ENCODE peak calls at places on chromosome 15, in ten cellular contexts. M is lung, X is fibroblast of lung, A is keratinocyte, G is cardiac muscle cell, Y is breast epithelium, I is psoas muscle, O is GM12865, D is GM12864, R is right lobe of liver. P is an unnamed sample.

GRCh38 chr15:88894819-88895767 is at the start of gene HAPLN3:
- DNase-seq in M (no peak), X (peak; percentile 45), D (no peak), G (peak; percentile 59), I (peak; percentile 51), O (peak; percentile 62), R (no peak), A (no peak), Y (no peak), P (peak; percentile 42)

GRCh38 chr15:40392986-40393948 is 10.7 kb downstream of the KNSTRN start:
- DNase-seq in Y (no peak), G (no peak), M (no peak), X (no peak), A (no peak), O (no peak), I (no peak), D (no peak), R (no peak), P (no peak)

GRCh38 chr15:99421172-99421656 is 144.6 kb upstream of the MEF2A start:
- DNase-seq in A (no peak), D (no peak), X (peak; percentile 20), R (peak; percentile 38), I (no peak), Y (no peak), G (peak; percentile 49), O (no peak), M (no peak), P (no peak)

GRCh38 chr15:80277147-80277546 is 25.1 kb upstream of the CTXND1 start:
- DNase-seq in Y (no peak), R (no peak), D (no peak), M (no peak), A (no peak), I (no peak), X (no peak), O (no peak), G (no peak), P (no peak)

GRCh38 chr15:28914483-28915023 is 28.8 kb downstream of the APBA2 start:
- DNase-seq in Y (no peak), D (no peak), M (no peak), O (no peak), G (no peak), A (no peak), X (no peak), R (no peak), I (no peak), P (no peak)

GRCh38 chr15:64013179-64014043 is 32.9 kb downstream of the DAPK2 start:
- DNase-seq in I (no peak), Y (no peak), D (no peak), M (peak; percentile 47), A (no peak), X (peak; percentile 55), O (no peak), R (no peak), G (no peak), P (no peak)

GRCh38 chr15:52733078-52733477 is 53.9 kb upstream of the ATOSA start:
- DNase-seq in D (no peak), A (no peak), I (no peak), Y (no peak), R (no peak), G (peak; percentile 79), X (no peak), O (no peak), M (no peak), P (peak; percentile 56)

GRCh38 chr15:75238150-75238549 is 20.0 kb upstream of the GOLGA6C start:
- DNase-seq in M (no peak), R (no peak), A (no peak), G (no peak), D (no peak), O (no peak), Y (peak; percentile 22), I (no peak), X (no peak), P (no peak)

GRCh38 chr15:38254065-38254883 is 1.6 kb downstream of the SPRED1 start:
- DNase-seq in D (peak; percentile 33), O (peak; percentile 60), Y (no peak), R (no peak), X (peak; percentile 73), G (peak; percentile 67), A (no peak), M (peak; percentile 51), I (no peak), P (peak; percentile 78)

GRCh38 chr15:89370120-89371077 is 35.8 kb upstream of the POLG start:
- DNase-seq in D (no peak), A (no peak), X (no peak), G (no peak), Y (no peak), M (no peak), I (no peak), O (no peak), R (no peak), P (peak; percentile 93)

DNA sequence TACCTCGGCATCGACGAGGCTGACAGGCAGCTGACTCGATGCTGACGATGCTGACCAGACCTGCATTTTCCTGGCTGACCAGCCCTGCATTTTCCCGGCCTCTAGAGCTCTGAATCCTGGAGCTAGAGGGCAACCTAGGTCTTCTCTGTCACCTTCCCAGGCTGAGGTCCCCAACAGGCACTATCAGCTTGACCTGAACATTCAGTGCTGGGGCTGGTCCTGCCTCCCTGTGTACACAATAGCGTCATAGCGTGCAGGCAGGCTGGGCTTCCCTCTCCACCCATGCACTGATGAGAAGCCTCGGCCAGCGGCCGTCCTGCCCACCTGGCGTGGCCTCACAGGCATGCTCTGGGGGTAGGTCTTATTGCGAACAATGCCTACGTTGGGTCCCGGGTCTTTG is 62.3 kb upstream of the SNRPA1 start:
- DNase-seq in O (no peak), G (no peak), X (no peak), A (no peak), R (no peak), D (no peak), I (no peak), Y (no peak), M (no peak), P (peak; percentile 18)
- TF ChIP-seq CTCF in O (no peak), G (no peak), X (no peak), A (no peak), R (no peak), D (no peak), I (no peak), Y (no peak), M (no peak), P (no peak)

GRCh38 chr15:84645997-84646396 is 8.1 kb downstream of the WDR73 start:
- DNase-seq in A (no peak), R (no peak), I (no peak), Y (no peak), O (no peak), M (no peak), D (no peak), G (no peak), X (no peak), P (no peak)

GRCh38 chr15:84648539-84648938 is 5.5 kb downstream of the WDR73 start:
- DNase-seq in X (no peak), G (peak; percentile 30), D (no peak), I (peak; percentile 61), M (peak; percentile 59), O (no peak), R (no peak), Y (no peak), A (no peak), P (no peak)

GRCh38 chr15:84643838-84644237 is 10.2 kb downstream of the WDR73 start:
- DNase-seq in G (no peak), R (no peak), X (no peak), I (no peak), Y (no peak), M (no peak), D (no peak), A (no peak), O (no peak), P (no peak)

GRCh38 chr15:84647726-84648125 is 6.4 kb downstream of the WDR73 start:
- DNase-seq in D (no peak), R (no peak), A (no peak), X (no peak), I (no peak), O (no peak), Y (no peak), M (no peak), G (no peak), P (no peak)

DNA sequence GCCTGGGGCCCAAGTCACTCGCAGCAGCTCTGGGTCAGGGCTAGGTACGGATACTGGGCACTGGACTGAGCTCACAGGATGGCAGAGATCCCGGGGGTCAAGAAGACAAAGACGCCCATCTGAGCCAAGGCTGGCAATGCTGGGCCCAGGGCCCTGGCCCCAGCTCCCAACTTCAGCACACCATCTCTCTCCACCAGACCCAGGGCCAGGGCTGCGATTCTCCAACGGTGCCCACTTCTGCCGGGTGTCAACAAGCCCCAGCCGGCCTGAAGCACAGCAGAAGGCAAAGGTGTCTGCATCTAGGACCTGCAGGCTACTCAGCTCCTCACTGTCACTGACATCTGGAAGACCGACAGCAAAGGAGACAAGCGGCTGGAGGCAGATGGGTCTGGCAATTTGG is 8.6 kb downstream of the WDR73 start:
- DNase-seq in Y (no peak), O (no peak), R (no peak), M (no peak), I (no peak), G (no peak), D (no peak), X (no peak), A (no peak), P (no peak)
- H3K4me3 ChIP-seq in Y (no peak overlapping the region), O (no peak overlapping the region), R (no peak overlapping the region), M (no peak overlapping the region), I (no peak overlapping the region), G (no peak overlapping the region), D (no peak overlapping the region), X (no peak overlapping the region), A (no peak overlapping the region), P (no peak overlapping the region)

GRCh38 chr15:90545095-90545494 is 15.4 kb downstream of the CRTC3 start:
- DNase-seq in G (no peak), O (no peak), M (no peak), Y (no peak), I (no peak), A (no peak), R (no peak), X (no peak), D (no peak), P (peak; percentile 32)
- TF ChIP-seq CTCF in G (no peak), O (no peak), M (no peak), Y (no peak), I (no peak), A (peak; percentile 9), R (no peak), X (no peak), D (no peak), P (peak; percentile 16)

GRCh38 chr15:72737723-72738122 is 45.8 kb downstream of the ADPGK start:
- DNase-seq in M (no peak), A (no peak), O (no peak), G (peak; percentile 18), X (no peak), Y (no peak), I (no peak), R (no peak), D (no peak), P (no peak)

GRCh38 chr15:72735111-72735510 is 48.4 kb downstream of the ADPGK start:
- DNase-seq in Y (no peak), A (no peak), M (no peak), R (no peak), D (no peak), G (no peak), X (no peak), O (no peak), I (no peak), P (no peak)

DNA sequence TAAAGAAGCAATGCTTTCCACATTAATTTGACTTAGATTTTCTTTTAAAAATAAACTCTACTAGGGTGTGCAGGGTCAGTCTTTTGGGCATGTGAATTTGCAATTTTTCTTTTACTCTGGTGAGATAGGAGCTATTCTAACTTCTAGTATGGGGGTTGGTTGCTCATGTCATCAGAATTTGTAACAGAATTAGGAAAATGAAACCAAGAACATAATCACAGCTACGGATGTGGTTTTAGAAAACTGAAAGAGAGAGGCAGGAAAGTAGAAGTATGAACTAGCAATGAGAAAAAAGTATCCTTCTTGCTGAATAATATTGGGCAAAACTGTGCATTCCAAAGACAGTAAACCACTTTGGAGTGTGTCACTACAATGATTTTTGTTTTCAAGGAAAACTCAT is 43.4 kb downstream of the ADPGK start:
- DNase-seq in A (no peak), I (no peak), R (no peak), G (no peak), D (peak; percentile 39), M (no peak), X (no peak), Y (no peak), O (peak; percentile 63), P (no peak)
- H3K4me3 ChIP-seq in A (no peak overlapping the region), I (no peak overlapping the region), R (no peak overlapping the region), G (no peak overlapping the region), D (no peak overlapping the region), M (no peak overlapping the region), X (no peak overlapping the region), Y (no peak overlapping the region), O (peak overlapping the region; percentile 32), P (no peak overlapping the region)

P was measured in NB4.